ENCODE peak calls at places on chromosomes 2 and 18, in four cellular contexts. G, L, Z and H are unnamed samples. For H3K4me1, the result is how much of the 10 kb centered on the place peaks cover.

GRCh38 chr2:190655113-190655512 is 6.2 kb downstream of the NAB1 start:
- DNase-seq in Z (no peak), L (no peak), G (no peak), H (no peak)

GRCh38 chr18:32405588-32405987 is 65.1 kb downstream of the GAREM1 start:
- DNase-seq in Z (no peak), L (no peak), G (no peak), H (no peak)

GRCh38 chr2:222594679-222595078 is 61.2 kb downstream of the FARSB start:
- DNase-seq in G (no peak), Z (no peak), L (no peak), H (no peak)

GRCh38 chr2:42792087-42792582 is 248 bp downstream of the HAAO start:
- DNase-seq in Z (no peak), G (no peak), L (no peak), H (peak)

GRCh38 chr18:48488388-48488850 is 50.4 kb upstream of the CTIF start:
- DNase-seq in G (no peak), Z (no peak), L (no peak), H (no peak)

GRCh38 chr2:46025081-46025480 is 272.1 kb upstream of the EPAS1 start:
- DNase-seq in L (no peak), Z (no peak), G (no peak), H (no peak)

GRCh38 chr2:121707920-121708361 is 28.7 kb downstream of the NIFK start:
- DNase-seq in G (no peak), L (no peak), Z (no peak), H (no peak)

GRCh38 chr2:45769786-45770576 is 118.5 kb downstream of the PRKCE start:
- DNase-seq in L (no peak), G (no peak), Z (no peak), H (no peak)

GRCh38 chr2:88590998-88591613 is 36.2 kb downstream of the EIF2AK3 start:
- DNase-seq in Z (peak), G (peak), L (no peak), H (no peak)

GRCh38 chr2:102717308-102718018 is 44.4 kb upstream of the TMEM182 start:
- DNase-seq in L (no peak), G (no peak), Z (no peak), H (no peak)

GRCh38 chr2:190526105-190526708 is 8.3 kb downstream of the NEMP2 start:
- DNase-seq in Z (no peak), L (no peak), G (no peak), H (no peak)

GRCh38 chr2:49113046-49113445 is 41.3 kb downstream of the FSHR start:
- DNase-seq in G (no peak), Z (no peak), L (no peak), H (no peak)

GRCh38 chr2:101113441-101114267 is 37.5 kb downstream of the TBC1D8 start:
- DNase-seq in G (no peak), Z (no peak), L (no peak), H (no peak)

GRCh38 chr2:101112772-101113157 is 38.4 kb downstream of the TBC1D8 start:
- DNase-seq in Z (no peak), G (no peak), L (no peak), H (no peak)

GRCh38 chr2:101109451-101110140 is 41.6 kb downstream of the TBC1D8 start:
- DNase-seq in Z (no peak), G (no peak), L (no peak), H (no peak)

GRCh38 chr2:101111917-101112771 is 39.0 kb downstream of the TBC1D8 start:
- DNase-seq in Z (no peak), G (no peak), L (no peak), H (peak)

GRCh38 chr2:101111262-101111838 is 39.8 kb downstream of the TBC1D8 start:
- DNase-seq in G (no peak), L (no peak), Z (no peak), H (no peak)
- H3K27ac ChIP-seq in G (no peak), L (no peak), Z (no peak), H (no peak)

GRCh38 chr18:55351980-55352714 is 235.8 kb downstream of the TCF4 start:
- DNase-seq in G (no peak), Z (peak), L (no peak), H (no peak)
- H3K4me1 ChIP-seq in G (under half), Z (under half), L (under half), H (under half)

GRCh38 chr2:225030893-225031292 is 11.4 kb downstream of the DOCK10 start:
- DNase-seq in G (no peak), Z (no peak), L (no peak), H (no peak)

GRCh38 chr2:225030089-225030653 is 12.1 kb downstream of the DOCK10 start:
- DNase-seq in Z (no peak), L (no peak), G (peak), H (no peak)

GRCh38 chr2:225028572-225028971 is 13.7 kb downstream of the DOCK10 start:
- DNase-seq in L (no peak), G (no peak), Z (no peak), H (no peak)

GRCh38 chr2:225025917-225026571 is 16.2 kb downstream of the DOCK10 start:
- DNase-seq in G (peak), L (no peak), Z (no peak), H (no peak)

GRCh38 chr2:225027061-225027762 is 15.1 kb downstream of the DOCK10 start:
- DNase-seq in G (no peak), Z (no peak), L (no peak), H (no peak)
- H3K27ac ChIP-seq in G (no peak), Z (no peak), L (peak), H (no peak)

GRCh38 chr18:9737814-9738160 is 29.7 kb downstream of the RAB31 start:
- DNase-seq in L (peak), G (no peak), Z (no peak), H (no peak)
- H3K4me1 ChIP-seq in L (under half), G (under half), Z (under half), H (under half)

DNA sequence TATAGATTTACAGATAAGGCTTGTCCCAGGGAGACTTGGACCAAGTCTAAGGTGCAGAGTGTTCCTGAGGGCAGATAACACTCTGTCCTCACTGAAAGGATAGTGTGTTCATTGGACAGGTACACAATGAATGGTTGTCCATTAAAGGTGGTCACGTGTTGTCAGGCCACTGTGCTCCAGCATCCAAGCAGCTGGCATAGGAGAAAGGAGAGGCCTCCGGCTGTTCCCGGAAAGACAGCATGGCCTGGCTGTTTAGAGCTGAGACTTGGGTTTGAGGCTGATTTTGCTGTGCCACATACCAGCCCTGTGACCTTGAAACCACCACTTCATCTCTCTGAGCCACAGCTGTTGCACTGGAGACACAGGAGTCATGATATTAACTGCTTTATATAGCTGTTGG is 19.6 kb upstream of the SULT1C3 start:
- DNase-seq in L (no peak), G (no peak), Z (no peak), H (no peak)
- H3K27ac ChIP-seq in L (no peak), G (no peak), Z (no peak), H (no peak)

DNA sequence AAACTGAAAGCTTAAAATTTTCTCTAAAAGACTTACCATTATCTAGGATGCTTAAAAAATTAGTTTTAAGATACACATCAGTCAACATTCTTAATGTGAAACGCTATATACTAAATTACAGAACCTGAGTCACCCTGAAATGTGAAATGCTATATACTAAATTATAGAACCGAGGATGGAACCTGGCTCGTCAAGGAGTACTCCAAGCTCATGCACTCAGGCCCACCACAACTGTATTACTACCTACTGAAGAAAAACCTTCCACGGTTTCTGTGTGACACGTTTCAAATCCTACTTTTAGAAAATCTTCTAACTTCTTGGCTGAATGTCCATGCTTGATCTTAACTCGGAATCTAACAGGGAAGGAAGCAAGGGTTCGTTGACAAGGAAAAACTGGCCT is 1.5 kb downstream of the PRKD3 start:
- DNase-seq in Z (no peak), L (no peak), G (no peak), H (no peak)
- H3K4me1 ChIP-seq in Z (under half), L (under half), G (under half), H (half or more)

GRCh38 chr18:44765451-44765850 is 84.8 kb downstream of the SETBP1 start:
- DNase-seq in G (no peak), L (no peak), Z (no peak), H (no peak)
- H3K27ac ChIP-seq in G (no peak), L (no peak), Z (no peak), H (peak)

GRCh38 chr18:26547302-26548143 is 830 bp downstream of the KCTD1 start:
- DNase-seq in G (peak), L (peak), Z (peak), H (peak)
- H3K4me1 ChIP-seq in G (under half), L (under half), Z (under half), H (half or more)